ENCODE peak calls at places on chromosomes 3 and 15, in nine cellular contexts. K is nephron progenitor cell, H is ovary, E is esophagus muscularis mucosa, I is foreskin fibroblast, Z is GM20000, B is frontal cortex, X is NCI-H460, L is NCI-H510A treated with DMSO at 0.1 percent for 48 hours. D is an unnamed sample.

GRCh38 chr15:80970018-80970657 is 19.5 kb downstream of the MESD start:
- DNase-seq in L (peak; percentile 71), Z (peak; percentile 59), X (peak; percentile 53), I (peak; percentile 87), H (peak; percentile 69), K (peak; percentile 72), B (peak; percentile 24), E (no peak), D (peak; percentile 67)

GRCh38 chr3:50657816-50658215 is 16.9 kb upstream of the DOCK3 start:
- DNase-seq in Z (no peak), E (no peak), X (no peak), L (no peak), K (no peak), H (no peak), I (no peak), B (no peak), D (no peak)

GRCh38 chr15:75107905-75108838 is 84.8 kb downstream of the PPCDC start:
- DNase-seq in Z (peak; percentile 44), B (no peak), L (no peak), H (no peak), K (no peak), X (peak; percentile 35), E (no peak), I (peak; percentile 90), D (no peak)

GRCh38 chr3:25455316-25456232 is 27.5 kb downstream of the RARB start:
- DNase-seq in I (peak; percentile 89), X (no peak), K (peak; percentile 34), E (no peak), Z (no peak), H (no peak), L (no peak), B (no peak), D (peak; percentile 63)

GRCh38 chr3:14549256-14549931 is 9.3 kb upstream of the GRIP2 start:
- DNase-seq in X (no peak), L (peak; percentile 1), K (no peak), B (no peak), H (no peak), E (no peak), Z (no peak), I (peak; percentile 28), D (no peak)

GRCh38 chr3:184260571-184261269 is 633 bp downstream of the CAMK2N2 start:
- DNase-seq in B (peak; percentile 59), I (peak; percentile 18), K (no peak), Z (peak; percentile 58), H (no peak), X (no peak), E (no peak), L (no peak), D (peak; percentile 14)

GRCh38 chr3:28915711-28916481 is 365.0 kb upstream of the RBMS3 start:
- DNase-seq in Z (no peak), E (no peak), B (no peak), I (peak; percentile 64), L (peak; percentile 2), X (peak; percentile 90), H (peak; percentile 16), K (peak; percentile 32), D (peak; percentile 15)

GRCh38 chr3:38541800-38542199 is 45.7 kb downstream of the EXOG start:
- DNase-seq in Z (no peak), H (no peak), K (no peak), I (no peak), E (no peak), L (no peak), B (no peak), X (no peak), D (no peak)

GRCh38 chr15:76006136-76006778 is 6.0 kb downstream of the NRG4 start:
- DNase-seq in Z (no peak), I (peak; percentile 39), K (no peak), H (no peak), X (no peak), B (no peak), E (no peak), L (no peak), D (no peak)

GRCh38 chr3:144187531-144188230 is 216.1 kb downstream of the DIPK2A start:
- DNase-seq in E (no peak), Z (no peak), H (no peak), B (no peak), L (no peak), I (peak; percentile 75), K (no peak), X (no peak), D (no peak)

GRCh38 chr15:67843571-67844387 is 3.9 kb upstream of the RNU6-1 start:
- DNase-seq in Z (no peak), L (no peak), H (peak; percentile 70), K (peak; percentile 73), X (no peak), I (peak; percentile 55), B (no peak), E (no peak), D (peak; percentile 94)

GRCh38 chr3:195751584-195751983 is 30.8 kb downstream of the MUC20 start:
- DNase-seq in K (no peak), I (no peak), L (peak; percentile 80), B (no peak), Z (no peak), X (no peak), E (no peak), H (no peak), D (no peak)

GRCh38 chr3:33490641-33491241 is 50.5 kb upstream of the UBP1 start:
- DNase-seq in H (no peak), K (no peak), B (no peak), L (no peak), I (no peak), E (no peak), Z (no peak), X (no peak), D (no peak)

GRCh38 chr3:73026702-73027101 is 30.1 kb downstream of the PPP4R2 start:
- DNase-seq in L (no peak), K (no peak), E (no peak), H (no peak), Z (no peak), B (no peak), I (no peak), X (no peak), D (no peak)

GRCh38 chr15:100234158-100235029 is 107.4 kb downstream of the ADAMTS17 start:
- DNase-seq in I (no peak), E (no peak), B (no peak), Z (no peak), X (no peak), H (peak; percentile 51), L (no peak), K (no peak), D (no peak)

GRCh38 chr3:144480520-144480919 is 508.9 kb downstream of the DIPK2A start:
- DNase-seq in K (no peak), B (no peak), Z (no peak), E (no peak), H (no peak), L (no peak), X (no peak), I (no peak), D (no peak)

GRCh38 chr15:27638950-27639349 is 460.2 kb downstream of the OCA2 start:
- DNase-seq in Z (no peak), X (no peak), H (no peak), I (no peak), E (no peak), K (no peak), L (no peak), B (no peak), D (peak; percentile 50)

GRCh38 chr3:155317211-155317610 is 23.7 kb upstream of the STRIT1 start:
- DNase-seq in H (no peak), I (peak; percentile 58), B (no peak), L (no peak), Z (no peak), X (no peak), E (no peak), K (no peak), D (no peak)

D was measured in ELF-1.